ENCODE peak calls at places on chromosome 5, in six cellular contexts. I, J, D, O, L and V are unnamed samples.

GRCh38 chr5:37737326-37738056 is 102.3 kb downstream of the GDNF start:
- DNase-seq in J (no peak), L (no peak), O (no peak), D (no peak), I (no peak), V (no peak)

GRCh38 chr5:16550316-16550952 is 66.4 kb downstream of the RETREG1 start:
- DNase-seq in I (peak), J (peak), D (peak), O (peak), L (peak), V (no peak)

GRCh38 chr5:173323121-173323798 is 5.0 kb downstream of the STC2 start:
- DNase-seq in I (no peak), J (no peak), D (no peak), L (no peak), O (no peak), V (no peak)

GRCh38 chr5:82348749-82349148 is 70.6 kb upstream of the RPS23 start:
- DNase-seq in L (no peak), J (no peak), O (no peak), I (peak), D (no peak), V (no peak)

GRCh38 chr5:84403773-84404172 is 19.1 kb upstream of the EDIL3 start:
- DNase-seq in I (peak), L (no peak), O (no peak), J (no peak), D (no peak), V (peak)

GRCh38 chr5:73981696-73982095 is 355.7 kb downstream of the ARHGEF28 start:
- DNase-seq in O (no peak), D (no peak), J (no peak), L (no peak), I (no peak), V (no peak)

GRCh38 chr5:22892441-22892840 is 39.3 kb upstream of the CDH12 start:
- DNase-seq in D (no peak), L (no peak), I (no peak), J (no peak), O (no peak), V (no peak)

GRCh38 chr5:55159763-55160492 is at the start of gene GPX8:
- DNase-seq in L (no peak), D (peak), J (peak), O (no peak), I (peak), V (peak)

GRCh38 chr5:101977729-101978345 is 318.2 kb downstream of the SLCO4C1 start:
- DNase-seq in O (peak), D (peak), J (peak), L (no peak), I (peak), V (peak)

GRCh38 chr5:173399846-173400245 is 71.6 kb upstream of the STC2 start:
- DNase-seq in J (no peak), O (no peak), I (no peak), D (no peak), L (no peak), V (no peak)

GRCh38 chr5:103938151-103938671 is 375.6 kb upstream of the NUDT12 start:
- DNase-seq in D (no peak), J (no peak), L (no peak), O (no peak), I (no peak), V (no peak)

GRCh38 chr5:74766348-74766886 is 500 bp downstream of the GFM2 start:
- DNase-seq in J (peak), O (peak), L (no peak), D (peak), I (peak), V (no peak)

GRCh38 chr5:61347088-61347487 is 15.0 kb downstream of the ZSWIM6 start:
- DNase-seq in O (peak), D (peak), J (no peak), I (no peak), L (no peak), V (no peak)

GRCh38 chr5:45627076-45627656 is 69.0 kb downstream of the HCN1 start:
- DNase-seq in D (no peak), O (no peak), I (no peak), J (no peak), L (no peak), V (no peak)

GRCh38 chr5:17991775-17992174 is 357.5 kb downstream of the TAF11L14 start:
- DNase-seq in O (no peak), J (no peak), I (no peak), D (no peak), L (no peak), V (no peak)

GRCh38 chr5:17996002-17996401 is 361.7 kb downstream of the TAF11L14 start:
- DNase-seq in I (no peak), L (no peak), O (no peak), D (peak), J (no peak), V (no peak)

GRCh38 chr5:17989567-17989966 is 355.3 kb downstream of the TAF11L14 start:
- DNase-seq in D (no peak), J (no peak), O (no peak), I (no peak), L (no peak), V (no peak)

GRCh38 chr5:17990168-17990567 is 355.9 kb downstream of the TAF11L14 start:
- DNase-seq in O (no peak), J (no peak), I (no peak), L (no peak), D (no peak), V (no peak)

DNA sequence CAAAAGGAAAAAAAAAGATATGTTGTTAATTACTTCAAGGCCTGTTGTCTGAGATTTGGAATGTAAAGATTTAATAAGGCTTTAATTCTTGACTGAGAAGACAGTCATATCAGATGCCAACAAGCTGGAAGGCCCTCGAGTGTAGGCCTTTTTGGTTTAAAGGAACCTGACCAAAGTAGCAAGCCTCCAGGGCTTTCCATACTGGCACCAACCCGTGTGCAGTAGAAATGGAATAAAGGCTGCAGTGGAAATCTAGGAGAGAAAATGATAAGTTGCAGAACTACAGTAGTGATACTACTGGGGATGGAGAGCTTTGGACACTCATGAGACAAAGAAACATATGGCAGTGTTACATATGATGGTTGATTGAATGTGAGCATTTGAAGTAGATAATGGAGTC is 358.0 kb downstream of the TAF11L14 start:
- DNase-seq in I (no peak), J (no peak), D (no peak), O (no peak), L (no peak), V (no peak)
- H3K4me3 ChIP-seq in I (no peak), J (no peak), D (no peak), O (no peak), L (no peak), V (no peak)

GRCh38 chr5:150242495-150242894 is 47.1 kb downstream of the CAMK2A start:
- DNase-seq in L (no peak), O (no peak), D (no peak), J (no peak), I (no peak), V (no peak)
- H3K4me3 ChIP-seq in L (no peak), O (no peak), D (no peak), J (no peak), I (no peak), V (no peak)

GRCh38 chr5:138824516-138824915 is 50.6 kb downstream of the LRRTM2 start:
- DNase-seq in D (no peak), L (no peak), O (no peak), J (no peak), I (peak), V (peak)
- H3K4me3 ChIP-seq in D (no peak), L (no peak), O (no peak), J (no peak), I (no peak), V (no peak)

GRCh38 chr5:68187268-68188055 is 28.1 kb upstream of the PIK3R1 start:
- DNase-seq in L (peak), O (no peak), J (no peak), D (no peak), I (peak), V (no peak)
- H3K4me3 ChIP-seq in L (peak), O (no peak), J (no peak), D (no peak), I (no peak), V (peak)

GRCh38 chr5:153445875-153446567 is 44.4 kb upstream of the GRIA1 start:
- DNase-seq in I (peak), O (no peak), J (no peak), D (peak), L (no peak), V (peak)
- H3K4me3 ChIP-seq in I (no peak), O (no peak), J (no peak), D (peak), L (no peak), V (no peak)

GRCh38 chr5:175353876-175354275 is 90.1 kb downstream of the DRD1 start:
- DNase-seq in I (no peak), O (no peak), J (no peak), L (no peak), D (no peak), V (peak)
- H3K4me3 ChIP-seq in I (no peak), O (no peak), J (no peak), L (no peak), D (no peak), V (no peak)

DNA sequence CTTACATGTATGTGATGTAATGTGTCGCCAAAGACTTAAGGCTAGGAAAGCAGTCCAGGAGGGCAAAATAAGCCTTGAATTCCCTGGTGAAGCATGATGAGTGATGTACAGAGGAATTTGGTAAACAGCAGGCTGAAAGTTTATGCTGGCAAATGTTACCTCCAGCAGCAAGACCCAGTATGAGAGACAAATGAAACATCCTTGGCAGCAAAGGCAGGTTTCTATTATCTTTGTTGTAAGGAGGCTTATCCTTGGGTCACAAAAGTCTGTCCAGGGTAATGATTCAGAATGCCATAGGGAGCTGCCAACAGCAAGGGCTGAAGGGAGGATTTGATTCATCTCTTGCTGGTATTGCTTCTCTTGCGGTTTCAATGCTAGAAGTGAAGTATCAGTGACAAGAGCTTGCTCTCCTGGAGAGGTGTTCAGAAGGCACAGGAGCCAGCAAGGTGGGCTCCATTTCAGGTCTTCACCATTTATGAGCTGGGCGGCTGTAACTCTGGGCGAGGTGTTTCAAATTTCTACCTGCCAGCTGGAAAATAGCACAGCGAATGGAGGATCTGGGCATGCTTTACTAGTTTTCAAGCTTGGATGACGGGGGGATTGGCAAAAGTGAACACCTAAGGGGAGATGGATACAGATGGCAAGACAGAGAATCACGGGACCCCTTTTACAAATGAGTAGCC is 76.1 kb upstream of the HTR4 start:
- DNase-seq in L (no peak), D (peak), O (no peak), I (peak), J (no peak), V (peak)
- H3K4me3 ChIP-seq in L (no peak), D (no peak), O (no peak), I (no peak), J (no peak), V (no peak)

GRCh38 chr5:157076558-157076957 is 17.6 kb upstream of the HAVCR1 start:
- DNase-seq in O (no peak), J (no peak), L (no peak), D (peak), I (peak), V (peak)
- H3K4me3 ChIP-seq in O (no peak), J (no peak), L (no peak), D (no peak), I (no peak), V (no peak)

GRCh38 chr5:34048143-34048542 is 5.1 kb upstream of the C1QTNF3 start:
- DNase-seq in O (peak), J (no peak), I (no peak), D (no peak), L (no peak), V (no peak)
- H3K4me3 ChIP-seq in O (no peak), J (no peak), I (no peak), D (no peak), L (no peak), V (no peak)